ENCODE peak calls at places on chromosome 4, in ten cellular contexts. H is WERI-Rb-1; P is IMR-90; C is tibial artery; Y is CD8-positive, alpha-beta T cell; D is PC-3; F is endodermal cell; U is keratinocyte; Q is CD4-positive, alpha-beta memory T cell; Z is mesendoderm. I is an unnamed sample.

GRCh38 chr4:128455076-128455345 is 167.4 kb upstream of the PGRMC2 start:
- DNase-seq in H (no peak), P (no peak), C (no peak), Y (no peak), D (no peak), F (no peak), U (no peak), Q (no peak), Z (no peak), I (no peak)

GRCh38 chr4:27198971-27199370 is 338.3 kb downstream of the STIM2 start:
- DNase-seq in H (peak), P (no peak), C (no peak), Y (no peak), D (no peak), F (no peak), U (no peak), Q (no peak), Z (no peak), I (no peak)

GRCh38 chr4:166724369-166724768 is 509.9 kb downstream of the SPOCK3 start:
- DNase-seq in H (no peak), P (no peak), C (no peak), Y (no peak), D (peak), F (no peak), U (no peak), Q (no peak), Z (no peak), I (no peak)

GRCh38 chr4:109801099-109801789 is 555 bp downstream of the CFI start:
- DNase-seq in H (no peak), P (no peak), C (no peak), Y (no peak), D (no peak), F (no peak), U (no peak), Q (no peak), Z (no peak), I (no peak)

GRCh38 chr4:165967486-165967885 is 94.4 kb downstream of the TLL1 start:
- DNase-seq in H (peak), P (no peak), C (no peak), Y (no peak), D (no peak), F (no peak), U (peak), Q (no peak), Z (no peak), I (no peak)

GRCh38 chr4:99723555-99724450 is 66.2 kb upstream of the C4orf54 start:
- DNase-seq in H (no peak), P (peak), C (peak), Y (no peak), D (peak), F (no peak), U (peak), Q (no peak), Z (peak), I (peak)

GRCh38 chr4:8847331-8847730 is 24.3 kb downstream of the HMX1 start:
- DNase-seq in H (peak), P (no peak), C (peak), Y (no peak), D (no peak), F (peak), U (no peak), Q (no peak), Z (no peak), I (peak)

GRCh38 chr4:146105464-146105863 is 70.1 kb upstream of the LSM6 start:
- DNase-seq in H (no peak), P (no peak), C (no peak), Y (no peak), D (no peak), F (no peak), U (no peak), Q (no peak), Z (no peak), I (no peak)

GRCh38 chr4:148575577-148575976 is 133.4 kb upstream of the NR3C2 start:
- DNase-seq in H (no peak), P (no peak), C (no peak), Y (no peak), D (no peak), F (no peak), U (no peak), Q (no peak), Z (no peak), I (no peak)

GRCh38 chr4:155566241-155566823 is 100.3 kb upstream of the GUCY1A1 start:
- DNase-seq in H (no peak), P (peak), C (no peak), Y (no peak), D (peak), F (no peak), U (no peak), Q (no peak), Z (no peak), I (no peak)

GRCh38 chr4:130668859-130669258 is 1572.9 kb downstream of the C4orf33 start:
- DNase-seq in H (no peak), P (no peak), C (no peak), Y (no peak), D (no peak), F (no peak), U (no peak), Q (no peak), Z (no peak), I (no peak)

GRCh38 chr4:109733728-109734127 is 3.9 kb upstream of the PLA2G12A start:
- DNase-seq in H (no peak), P (no peak), C (no peak), Y (no peak), D (no peak), F (no peak), U (no peak), Q (no peak), Z (no peak), I (no peak)

GRCh38 chr4:14943749-14944148 is 58.5 kb upstream of the CPEB2 start:
- DNase-seq in H (no peak), P (no peak), C (no peak), Y (no peak), D (no peak), F (no peak), U (no peak), Q (no peak), Z (no peak), I (no peak)

GRCh38 chr4:80017125-80017854 is 55.7 kb downstream of the ANTXR2 start:
- DNase-seq in H (no peak), P (peak), C (no peak), Y (no peak), D (peak), F (no peak), U (peak), Q (peak), Z (peak), I (no peak)

GRCh38 chr4:146076081-146076480 is 99.4 kb upstream of the LSM6 start:
- DNase-seq in H (no peak), P (no peak), C (no peak), Y (no peak), D (no peak), F (no peak), U (no peak), Q (no peak), Z (no peak), I (no peak)

GRCh38 chr4:113996599-113997177 is 17.2 kb upstream of the ARSJ start:
- DNase-seq in H (no peak), P (peak), C (no peak), Y (no peak), D (peak), F (peak), U (peak), Q (no peak), Z (peak), I (no peak)

GRCh38 chr4:142846105-142846728 is at the start of gene INPP4B:
- DNase-seq in H (peak), P (peak), C (peak), Y (peak), D (peak), F (peak), U (no peak), Q (peak), Z (peak), I (peak)

GRCh38 chr4:127604949-127605709 is 27.6 kb upstream of the INTU start:
- DNase-seq in H (peak), P (peak), C (no peak), Y (no peak), D (peak), F (peak), U (no peak), Q (no peak), Z (peak), I (no peak)

GRCh38 chr4:89988268-89988667 is 93.6 kb downstream of the MMRN1 start:
- DNase-seq in H (no peak), P (no peak), C (no peak), Y (no peak), D (no peak), F (no peak), U (no peak), Q (no peak), Z (no peak), I (no peak)

GRCh38 chr4:111890412-111890811 is 254.8 kb upstream of the FAM241A start:
- DNase-seq in H (no peak), P (no peak), C (no peak), Y (no peak), D (no peak), F (no peak), U (no peak), Q (no peak), Z (no peak), I (no peak)

GRCh38 chr4:75030028-75030427 is 97.1 kb downstream of the PARM1 start:
- DNase-seq in H (no peak), P (no peak), C (no peak), Y (no peak), D (no peak), F (no peak), U (no peak), Q (no peak), Z (no peak), I (no peak)

GRCh38 chr4:41611881-41612871 is 74.2 kb downstream of the LIMCH1 start:
- DNase-seq in H (no peak), P (peak), C (no peak), Y (no peak), D (peak), F (peak), U (no peak), Q (no peak), Z (peak), I (no peak)

GRCh38 chr4:148980782-148981181 is 538.6 kb upstream of the NR3C2 start:
- DNase-seq in H (no peak), P (no peak), C (no peak), Y (no peak), D (no peak), F (no peak), U (no peak), Q (no peak), Z (no peak), I (no peak)

GRCh38 chr4:1869530-1870327 is 1.5 kb upstream of the NSD2 start:
- DNase-seq in H (no peak), P (no peak), C (peak), Y (no peak), D (no peak), F (no peak), U (no peak), Q (no peak), Z (no peak), I (no peak)

GRCh38 chr4:545612-546011 is 30.5 kb downstream of the TMEM271 start:
- DNase-seq in H (no peak), P (no peak), C (peak), Y (no peak), D (no peak), F (no peak), U (no peak), Q (no peak), Z (no peak), I (no peak)

GRCh38 chr4:24730256-24731001 is 64.9 kb upstream of the SOD3 start:
- DNase-seq in H (peak), P (peak), C (peak), Y (no peak), D (no peak), F (no peak), U (no peak), Q (no peak), Z (no peak), I (peak)

GRCh38 chr4:66284991-66285451 is 614.7 kb upstream of the EPHA5 start:
- DNase-seq in H (no peak), P (no peak), C (no peak), Y (no peak), D (no peak), F (no peak), U (no peak), Q (no peak), Z (no peak), I (peak)

GRCh38 chr4:88533937-88534750 is 10.6 kb upstream of the PYURF start:
- DNase-seq in H (no peak), P (peak), C (no peak), Y (no peak), D (peak), F (no peak), U (peak), Q (no peak), Z (peak), I (no peak)

GRCh38 chr4:62407534-62407933 is 1207.4 kb downstream of the ADGRL3 start:
- DNase-seq in H (no peak), P (no peak), C (no peak), Y (no peak), D (peak), F (no peak), U (no peak), Q (no peak), Z (no peak), I (no peak)

GRCh38 chr4:54230479-54231418 is 1.7 kb downstream of the PDGFRA start:
- DNase-seq in H (no peak), P (no peak), C (peak), Y (no peak), D (no peak), F (peak), U (no peak), Q (no peak), Z (peak), I (peak)

GRCh38 chr4:57100979-57101629 is 9.1 kb downstream of the IGFBP7 start:
- DNase-seq in H (no peak), P (no peak), C (no peak), Y (no peak), D (no peak), F (no peak), U (no peak), Q (no peak), Z (no peak), I (no peak)

GRCh38 chr4:183276106-183276505 is 44.0 kb downstream of the CLDN22 start:
- DNase-seq in H (no peak), P (no peak), C (no peak), Y (no peak), D (no peak), F (no peak), U (no peak), Q (no peak), Z (no peak), I (no peak)

GRCh38 chr4:155688211-155688610 is 21.6 kb downstream of the GUCY1A1 start:
- DNase-seq in H (no peak), P (no peak), C (no peak), Y (no peak), D (no peak), F (no peak), U (no peak), Q (no peak), Z (no peak), I (no peak)

GRCh38 chr4:171142045-171142444 is 671.2 kb upstream of the GALNTL6 start:
- DNase-seq in H (no peak), P (no peak), C (no peak), Y (no peak), D (no peak), F (no peak), U (no peak), Q (no peak), Z (no peak), I (no peak)

GRCh38 chr4:176425035-176425434 is 105.3 kb downstream of the SPCS3 start:
- DNase-seq in H (no peak), P (peak), C (no peak), Y (no peak), D (peak), F (no peak), U (no peak), Q (no peak), Z (no peak), I (no peak)
- H3K27ac ChIP-seq in H (no peak), P (no peak), C (no peak), Y (no peak), D (peak), F (no peak), U (no peak), Q (no peak), Z (no peak), I (no peak)

DNA sequence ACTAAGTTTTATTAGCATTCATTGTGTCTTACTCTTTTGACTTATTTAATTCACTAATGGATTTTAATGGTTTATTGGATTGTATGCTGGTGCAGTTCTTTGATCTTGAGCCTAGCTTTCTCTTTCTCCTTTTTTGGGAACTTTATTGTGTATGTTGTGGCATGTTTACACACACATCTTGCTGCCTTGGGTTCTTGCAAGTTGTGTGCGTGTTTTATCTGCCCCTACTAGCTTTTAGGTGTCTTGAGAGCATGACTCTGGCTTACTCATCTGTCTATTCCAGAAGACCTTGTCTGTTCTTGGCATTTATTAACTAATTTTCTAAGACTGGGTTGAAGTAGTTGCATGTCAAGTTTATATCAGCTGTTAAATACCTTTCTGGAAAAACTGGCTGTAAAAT is 2.7 kb downstream of the TMEM165 start:
- DNase-seq in H (no peak), P (peak), C (no peak), Y (no peak), D (peak), F (no peak), U (peak), Q (no peak), Z (no peak), I (no peak)
- H3K4me3 ChIP-seq in H (peak), P (peak), C (peak), Y (no peak), D (peak), F (peak), U (peak), Q (no peak), Z (peak), I (peak)

GRCh38 chr4:168694669-168695068 is 197.8 kb downstream of the PALLD start:
- DNase-seq in H (no peak), P (peak), C (no peak), Y (no peak), D (peak), F (no peak), U (peak), Q (no peak), Z (peak), I (no peak)

GRCh38 chr4:168696828-168697227 is 200.0 kb downstream of the PALLD start:
- DNase-seq in H (no peak), P (no peak), C (no peak), Y (no peak), D (no peak), F (no peak), U (no peak), Q (no peak), Z (no peak), I (no peak)

GRCh38 chr4:168691621-168692376 is 194.9 kb downstream of the PALLD start:
- DNase-seq in H (no peak), P (no peak), C (no peak), Y (no peak), D (no peak), F (no peak), U (no peak), Q (no peak), Z (no peak), I (no peak)

GRCh38 chr4:168695288-168695687 is 198.4 kb downstream of the PALLD start:
- DNase-seq in H (no peak), P (no peak), C (no peak), Y (no peak), D (no peak), F (no peak), U (no peak), Q (no peak), Z (no peak), I (no peak)

GRCh38 chr4:168693750-168694470 is 197.1 kb downstream of the PALLD start:
- DNase-seq in H (no peak), P (peak), C (no peak), Y (no peak), D (peak), F (no peak), U (no peak), Q (no peak), Z (no peak), I (no peak)
- H3K27ac ChIP-seq in H (no peak), P (no peak), C (peak), Y (no peak), D (peak), F (peak), U (no peak), Q (no peak), Z (no peak), I (no peak)

GRCh38 chr4:86511590-86511989 is 82.5 kb upstream of the PTPN13 start:
- DNase-seq in H (no peak), P (no peak), C (no peak), Y (no peak), D (no peak), F (no peak), U (no peak), Q (no peak), Z (no peak), I (no peak)

GRCh38 chr4:86512631-86513030 is 81.5 kb upstream of the PTPN13 start:
- DNase-seq in H (no peak), P (no peak), C (no peak), Y (no peak), D (peak), F (no peak), U (no peak), Q (no peak), Z (no peak), I (no peak)

GRCh38 chr4:86506591-86506990 is 87.5 kb upstream of the PTPN13 start:
- DNase-seq in H (no peak), P (no peak), C (no peak), Y (no peak), D (no peak), F (no peak), U (no peak), Q (no peak), Z (peak), I (no peak)

GRCh38 chr4:86508436-86508835 is 85.7 kb upstream of the PTPN13 start:
- DNase-seq in H (no peak), P (peak), C (no peak), Y (no peak), D (peak), F (no peak), U (no peak), Q (no peak), Z (no peak), I (no peak)
- H3K4me3 ChIP-seq in H (no peak), P (peak), C (no peak), Y (no peak), D (peak), F (no peak), U (no peak), Q (no peak), Z (no peak), I (no peak)

DNA sequence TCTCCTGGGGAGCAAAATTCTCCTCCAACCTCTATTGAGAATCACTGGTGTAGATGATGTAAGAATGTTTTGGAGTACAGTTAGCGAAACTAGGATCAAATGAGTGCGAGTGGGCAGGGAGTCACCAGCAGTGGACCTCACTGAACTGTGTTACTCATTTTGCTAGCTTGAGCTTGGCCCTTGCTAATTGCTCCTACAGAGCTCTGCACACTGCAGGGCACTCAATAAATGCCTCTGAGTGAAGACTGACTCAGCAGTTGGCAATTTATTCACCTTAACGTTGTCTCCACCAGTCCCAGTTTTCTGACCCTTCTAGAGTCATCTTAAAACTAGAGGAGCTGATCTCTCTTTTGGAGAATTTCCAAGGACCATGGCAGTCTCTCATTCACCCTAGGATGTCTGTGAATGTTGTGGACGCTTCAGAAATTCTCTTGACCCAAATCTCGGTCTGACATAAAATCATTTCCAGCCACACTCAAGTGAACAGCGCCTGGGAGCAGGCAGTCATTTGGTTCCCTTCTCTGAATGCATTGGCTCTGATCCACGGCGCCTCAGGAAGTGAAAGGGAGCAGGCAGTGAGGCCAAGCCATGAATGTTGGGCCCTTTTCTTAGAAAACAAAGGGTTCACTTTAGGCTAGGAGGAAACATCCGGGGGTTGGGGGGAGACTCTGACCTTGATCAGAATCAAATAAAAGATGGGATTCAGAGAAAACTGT is 148.2 kb downstream of the NWD2 start:
- DNase-seq in H (no peak), P (no peak), C (no peak), Y (no peak), D (peak), F (no peak), U (no peak), Q (no peak), Z (peak), I (peak)
- H3K27ac ChIP-seq in H (no peak), P (no peak), C (no peak), Y (no peak), D (no peak), F (peak), U (no peak), Q (no peak), Z (no peak), I (no peak)

DNA sequence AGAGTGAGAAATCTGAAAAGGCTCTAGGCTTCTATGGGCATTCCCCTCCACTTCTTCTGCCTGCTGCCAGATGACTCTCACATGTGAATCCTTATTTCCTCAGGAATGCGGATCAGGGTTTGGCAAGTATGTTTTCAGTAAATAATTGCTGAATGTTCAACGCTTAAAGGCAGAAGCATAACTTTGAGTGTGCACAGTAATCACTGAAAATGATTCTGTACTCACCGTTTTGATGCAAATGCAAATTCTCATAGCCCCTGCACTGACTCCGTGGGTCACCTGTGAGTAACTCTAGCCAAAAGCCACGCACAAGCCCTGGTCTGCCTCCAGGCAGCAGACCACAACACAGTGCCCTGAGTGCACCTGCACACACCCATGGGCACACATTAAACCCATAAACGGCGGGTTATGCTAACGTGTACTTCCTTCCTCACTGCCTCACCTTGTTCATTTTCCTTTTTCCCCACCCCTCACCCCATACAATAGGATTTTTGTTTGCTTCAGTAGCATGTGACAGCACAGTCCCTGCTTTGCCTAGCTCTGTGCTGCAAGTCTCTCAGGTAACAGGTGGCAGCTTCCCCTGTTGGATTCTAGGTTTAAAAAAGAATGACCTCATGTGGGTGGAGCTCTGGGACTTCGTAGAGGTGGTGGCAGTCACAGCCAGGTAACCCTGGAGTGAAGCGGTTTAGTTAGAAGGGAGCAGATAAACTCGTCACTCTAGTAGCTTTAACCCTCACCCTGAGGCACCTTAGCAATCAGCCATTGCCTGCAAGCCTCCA is at the start of gene ARHGEF38:
- DNase-seq in H (no peak), P (peak), C (no peak), Y (no peak), D (peak), F (peak), U (no peak), Q (no peak), Z (peak), I (no peak)
- H3K4me3 ChIP-seq in H (no peak), P (no peak), C (no peak), Y (no peak), D (peak), F (no peak), U (peak), Q (no peak), Z (no peak), I (no peak)